ENCODE peak calls at places on chromosome 10, in seven cellular contexts. One of them, this sample, is unnamed.
A peak's percentile ranks its signal among the peaks of the same experiment; 100 is the strongest.

GRCh38 chr10:110501142-110501937 is 3.6 kb downstream of the DUSP5 start:
- DNase-seq in GM06990: peak; percentile 74
- DNase-seq in epithelial cell of esophagus: peak; percentile 93
- DNase-seq in heart right ventricle: peak; percentile 85
- DNase-seq in endothelial cell of umbilical vein: peak; percentile 92
- DNase-seq in AG04450: peak; percentile 78
- DNase-seq in fibroblast of the aortic adventitia: peak; percentile 93
- DNase-seq in this sample: peak; percentile 68

GRCh38 chr10:87590705-87591588 is 68.7 kb upstream of the PAPSS2 start:
- DNase-seq in heart right ventricle: no peak
- DNase-seq in AG04450: peak; percentile 52
- DNase-seq in fibroblast of the aortic adventitia: no peak
- DNase-seq in endothelial cell of umbilical vein: no peak
- DNase-seq in epithelial cell of esophagus: no peak
- DNase-seq in GM06990: no peak
- DNase-seq in this sample: no peak

GRCh38 chr10:87817291-87817872 is 644 bp downstream of the ATAD1 start:
- DNase-seq in fibroblast of the aortic adventitia: peak; percentile 6
- DNase-seq in endothelial cell of umbilical vein: no peak
- DNase-seq in AG04450: no peak
- DNase-seq in heart right ventricle: no peak
- DNase-seq in GM06990: peak; percentile 32
- DNase-seq in epithelial cell of esophagus: peak; percentile 6
- DNase-seq in this sample: no peak

GRCh38 chr10:88157981-88158465 is 294.6 kb downstream of the PTEN start:
- DNase-seq in GM06990: no peak
- DNase-seq in heart right ventricle: no peak
- DNase-seq in epithelial cell of esophagus: peak; percentile 76
- DNase-seq in AG04450: peak; percentile 78
- DNase-seq in fibroblast of the aortic adventitia: peak; percentile 93
- DNase-seq in endothelial cell of umbilical vein: peak; percentile 76
- DNase-seq in this sample: peak; percentile 71

GRCh38 chr10:97810476-97810875 is 38.7 kb upstream of the SFRP5 start:
- DNase-seq in heart right ventricle: no peak
- DNase-seq in endothelial cell of umbilical vein: no peak
- DNase-seq in epithelial cell of esophagus: peak; percentile 79
- DNase-seq in fibroblast of the aortic adventitia: no peak
- DNase-seq in AG04450: no peak
- DNase-seq in GM06990: no peak
- DNase-seq in this sample: no peak

GRCh38 chr10:126598009-126598408 is 72.5 kb downstream of the C10orf90 start:
- DNase-seq in endothelial cell of umbilical vein: peak; percentile 10
- DNase-seq in epithelial cell of esophagus: peak; percentile 56
- DNase-seq in heart right ventricle: no peak
- DNase-seq in fibroblast of the aortic adventitia: peak; percentile 47
- DNase-seq in AG04450: no peak
- DNase-seq in GM06990: no peak
- DNase-seq in this sample: no peak

GRCh38 chr10:64091889-64092288 is 570.7 kb downstream of the REEP3 start:
- DNase-seq in epithelial cell of esophagus: peak; percentile 6
- DNase-seq in heart right ventricle: no peak
- DNase-seq in endothelial cell of umbilical vein: no peak
- DNase-seq in fibroblast of the aortic adventitia: no peak
- DNase-seq in GM06990: no peak
- DNase-seq in AG04450: no peak
- DNase-seq in this sample: no peak

GRCh38 chr10:72409167-72409566 is 54.4 kb upstream of the DNAJB12 start:
- DNase-seq in fibroblast of the aortic adventitia: no peak
- DNase-seq in AG04450: no peak
- DNase-seq in epithelial cell of esophagus: no peak
- DNase-seq in endothelial cell of umbilical vein: no peak
- DNase-seq in heart right ventricle: no peak
- DNase-seq in GM06990: no peak
- DNase-seq in this sample: no peak

GRCh38 chr10:72248477-72249151 is 25.1 kb upstream of the DDIT4 start:
- DNase-seq in endothelial cell of umbilical vein: peak; percentile 91
- DNase-seq in epithelial cell of esophagus: peak; percentile 62
- DNase-seq in heart right ventricle: peak; percentile 81
- DNase-seq in AG04450: no peak
- DNase-seq in fibroblast of the aortic adventitia: peak; percentile 49
- DNase-seq in GM06990: peak; percentile 91
- DNase-seq in this sample: no peak

GRCh38 chr10:64036996-64037666 is 515.9 kb downstream of the REEP3 start:
- DNase-seq in fibroblast of the aortic adventitia: no peak
- DNase-seq in AG04450: no peak
- DNase-seq in endothelial cell of umbilical vein: no peak
- DNase-seq in epithelial cell of esophagus: no peak
- DNase-seq in GM06990: no peak
- DNase-seq in heart right ventricle: no peak
- DNase-seq in this sample: no peak

GRCh38 chr10:52440612-52441285 is 126.7 kb downstream of the DKK1 start:
- DNase-seq in AG04450: no peak
- DNase-seq in epithelial cell of esophagus: no peak
- DNase-seq in heart right ventricle: no peak
- DNase-seq in endothelial cell of umbilical vein: peak; percentile 3
- DNase-seq in fibroblast of the aortic adventitia: no peak
- DNase-seq in GM06990: no peak
- DNase-seq in this sample: no peak

GRCh38 chr10:87683356-87683755 is 23.7 kb downstream of the PAPSS2 start:
- DNase-seq in GM06990: no peak
- DNase-seq in heart right ventricle: no peak
- DNase-seq in AG04450: no peak
- DNase-seq in endothelial cell of umbilical vein: no peak
- DNase-seq in fibroblast of the aortic adventitia: no peak
- DNase-seq in epithelial cell of esophagus: no peak
- DNase-seq in this sample: no peak

GRCh38 chr10:74936577-74937445 is 110.4 kb downstream of the KAT6B start:
- DNase-seq in fibroblast of the aortic adventitia: peak; percentile 92
- DNase-seq in AG04450: no peak
- DNase-seq in heart right ventricle: no peak
- DNase-seq in GM06990: no peak
- DNase-seq in endothelial cell of umbilical vein: peak; percentile 77
- DNase-seq in epithelial cell of esophagus: no peak
- DNase-seq in this sample: no peak

GRCh38 chr10:72107325-72108003 is 19.1 kb upstream of the SPOCK2 start:
- DNase-seq in epithelial cell of esophagus: peak; percentile 81
- DNase-seq in endothelial cell of umbilical vein: no peak
- DNase-seq in heart right ventricle: no peak
- DNase-seq in fibroblast of the aortic adventitia: no peak
- DNase-seq in GM06990: no peak
- DNase-seq in AG04450: no peak
- DNase-seq in this sample: peak; percentile 67

GRCh38 chr10:28761084-28761875 is 84.0 kb downstream of the BAMBI start:
- DNase-seq in heart right ventricle: no peak
- DNase-seq in GM06990: no peak
- DNase-seq in epithelial cell of esophagus: no peak
- DNase-seq in endothelial cell of umbilical vein: no peak
- DNase-seq in fibroblast of the aortic adventitia: peak; percentile 2
- DNase-seq in AG04450: no peak
- DNase-seq in this sample: no peak

GRCh38 chr10:82813856-82814255 is 938.9 kb downstream of the NRG3 start:
- DNase-seq in fibroblast of the aortic adventitia: peak; percentile 0
- DNase-seq in epithelial cell of esophagus: peak; percentile 7
- DNase-seq in endothelial cell of umbilical vein: peak; percentile 37
- DNase-seq in AG04450: no peak
- DNase-seq in heart right ventricle: no peak
- DNase-seq in GM06990: no peak
- DNase-seq in this sample: peak; percentile 4

GRCh38 chr10:47378606-47379444 is 5.3 kb downstream of the ZNF488 start:
- DNase-seq in AG04450: no peak
- DNase-seq in heart right ventricle: no peak
- DNase-seq in endothelial cell of umbilical vein: no peak
- DNase-seq in GM06990: no peak
- DNase-seq in fibroblast of the aortic adventitia: no peak
- DNase-seq in epithelial cell of esophagus: peak; percentile 15
- DNase-seq in this sample: no peak

GRCh38 chr10:116668446-116668845 is 47.7 kb downstream of the PNLIPRP2 start:
- DNase-seq in epithelial cell of esophagus: no peak
- DNase-seq in GM06990: no peak
- DNase-seq in endothelial cell of umbilical vein: no peak
- DNase-seq in heart right ventricle: no peak
- DNase-seq in AG04450: no peak
- DNase-seq in fibroblast of the aortic adventitia: no peak
- DNase-seq in this sample: no peak

GRCh38 chr10:116671274-116671926 is 50.6 kb downstream of the PNLIPRP2 start:
- DNase-seq in AG04450: peak; percentile 30
- DNase-seq in endothelial cell of umbilical vein: no peak
- DNase-seq in GM06990: no peak
- DNase-seq in heart right ventricle: no peak
- DNase-seq in fibroblast of the aortic adventitia: peak; percentile 12
- DNase-seq in epithelial cell of esophagus: peak; percentile 51
- DNase-seq in this sample: no peak

GRCh38 chr10:116670706-116671105 is 50.0 kb downstream of the PNLIPRP2 start:
- DNase-seq in epithelial cell of esophagus: no peak
- DNase-seq in AG04450: no peak
- DNase-seq in endothelial cell of umbilical vein: no peak
- DNase-seq in heart right ventricle: no peak
- DNase-seq in fibroblast of the aortic adventitia: no peak
- DNase-seq in GM06990: no peak
- DNase-seq in this sample: no peak

GRCh38 chr10:116669080-116669479 is 48.3 kb downstream of the PNLIPRP2 start:
- DNase-seq in heart right ventricle: no peak
- DNase-seq in AG04450: no peak
- DNase-seq in epithelial cell of esophagus: peak; percentile 29
- DNase-seq in fibroblast of the aortic adventitia: no peak
- DNase-seq in GM06990: no peak
- DNase-seq in endothelial cell of umbilical vein: no peak
- DNase-seq in this sample: no peak

GRCh38 chr10:116669832-116670644 is 49.3 kb downstream of the PNLIPRP2 start:
- DNase-seq in heart right ventricle: no peak
- DNase-seq in AG04450: no peak
- DNase-seq in fibroblast of the aortic adventitia: no peak
- DNase-seq in endothelial cell of umbilical vein: no peak
- DNase-seq in epithelial cell of esophagus: peak; percentile 44
- DNase-seq in GM06990: no peak
- DNase-seq in this sample: no peak
- H3K4me3 ChIP-seq in heart right ventricle: no peak overlapping the region
- H3K4me3 ChIP-seq in AG04450: no peak overlapping the region
- H3K4me3 ChIP-seq in fibroblast of the aortic adventitia: no peak overlapping the region
- H3K4me3 ChIP-seq in endothelial cell of umbilical vein: no peak overlapping the region
- H3K4me3 ChIP-seq in epithelial cell of esophagus: peak overlapping the region; percentile 20
- H3K4me3 ChIP-seq in GM06990: no peak overlapping the region
- H3K4me3 ChIP-seq in this sample: no peak overlapping the region

DNA sequence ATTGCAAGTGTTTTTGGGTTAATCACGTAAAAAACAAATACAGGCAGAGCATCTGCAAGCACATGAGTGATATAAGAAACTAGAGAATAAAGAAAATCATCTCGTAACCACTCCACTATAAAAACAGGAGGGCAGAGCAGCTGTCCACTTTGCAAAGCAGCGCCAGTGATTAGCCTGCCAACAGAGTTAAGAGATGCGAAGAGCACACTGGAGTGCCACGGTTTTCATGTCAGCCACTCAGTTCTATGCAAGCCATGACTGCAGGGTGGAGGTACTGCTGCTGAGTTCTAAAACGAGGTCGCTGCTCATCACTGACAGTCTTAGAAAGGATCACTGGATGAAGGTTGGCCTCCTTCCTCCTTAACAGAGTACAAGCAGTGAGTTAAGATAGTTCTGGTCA is 58.5 kb downstream of the FGFR2 start:
- DNase-seq in GM06990: no peak
- DNase-seq in endothelial cell of umbilical vein: no peak
- DNase-seq in epithelial cell of esophagus: no peak
- DNase-seq in AG04450: no peak
- DNase-seq in heart right ventricle: no peak
- DNase-seq in fibroblast of the aortic adventitia: no peak
- DNase-seq in this sample: no peak
- TF ChIP-seq CTCF in GM06990: no peak
- TF ChIP-seq CTCF in endothelial cell of umbilical vein: no peak
- TF ChIP-seq CTCF in epithelial cell of esophagus: no peak
- TF ChIP-seq CTCF in AG04450: no peak
- TF ChIP-seq CTCF in heart right ventricle: no peak
- TF ChIP-seq CTCF in fibroblast of the aortic adventitia: no peak
- TF ChIP-seq CTCF in this sample: no peak

GRCh38 chr10:51224610-51225230 is 150.4 kb downstream of the PRKG1 start:
- DNase-seq in endothelial cell of umbilical vein: no peak
- DNase-seq in heart right ventricle: no peak
- DNase-seq in GM06990: no peak
- DNase-seq in AG04450: peak; percentile 60
- DNase-seq in epithelial cell of esophagus: no peak
- DNase-seq in fibroblast of the aortic adventitia: peak; percentile 89
- DNase-seq in this sample: no peak
- H3K4me3 ChIP-seq in endothelial cell of umbilical vein: no peak overlapping the region
- H3K4me3 ChIP-seq in heart right ventricle: no peak overlapping the region
- H3K4me3 ChIP-seq in GM06990: no peak overlapping the region
- H3K4me3 ChIP-seq in AG04450: no peak overlapping the region
- H3K4me3 ChIP-seq in epithelial cell of esophagus: no peak overlapping the region
- H3K4me3 ChIP-seq in fibroblast of the aortic adventitia: no peak overlapping the region
- H3K4me3 ChIP-seq in this sample: no peak overlapping the region

DNA sequence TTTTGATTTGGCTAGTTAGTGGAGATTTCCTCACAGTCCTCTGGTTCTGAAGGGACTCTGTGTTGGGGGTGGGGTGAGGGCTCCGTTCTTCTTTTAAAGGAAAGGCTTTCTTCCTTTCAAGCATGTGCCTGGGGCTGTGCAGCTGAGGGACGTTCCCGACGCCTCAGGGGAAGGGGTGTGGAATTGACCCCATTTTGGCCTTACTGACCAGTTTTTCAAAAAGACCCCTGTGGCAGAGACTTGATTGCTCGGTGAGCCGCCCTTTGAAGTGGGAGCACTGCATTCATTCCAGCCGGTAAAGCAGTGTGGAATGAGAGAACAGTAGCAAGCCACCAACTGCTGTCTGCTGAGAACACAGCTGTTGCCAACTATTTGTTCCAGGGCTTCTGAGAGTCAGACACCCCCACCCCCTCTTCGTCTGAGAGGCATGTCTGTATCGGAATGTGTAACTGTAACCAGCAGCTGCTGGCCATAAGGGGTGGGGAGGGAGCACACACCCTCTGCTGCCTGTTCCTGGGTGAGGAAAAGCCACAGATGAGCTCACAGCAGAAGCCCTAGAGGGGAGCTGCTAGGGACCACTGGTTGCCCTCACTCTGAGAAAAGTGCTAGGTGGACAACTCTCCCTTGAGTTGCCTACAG is 33.1 kb downstream of the WBP1L start:
- DNase-seq in fibroblast of the aortic adventitia: peak; percentile 96
- DNase-seq in epithelial cell of esophagus: peak; percentile 94
- DNase-seq in AG04450: peak; percentile 91
- DNase-seq in GM06990: no peak
- DNase-seq in endothelial cell of umbilical vein: peak; percentile 92
- DNase-seq in heart right ventricle: peak; percentile 64
- DNase-seq in this sample: peak; percentile 75
- TF ChIP-seq CTCF in fibroblast of the aortic adventitia: peak; percentile 23
- TF ChIP-seq CTCF in epithelial cell of esophagus: no peak
- TF ChIP-seq CTCF in AG04450: no peak
- TF ChIP-seq CTCF in GM06990: no peak
- TF ChIP-seq CTCF in endothelial cell of umbilical vein: no peak
- TF ChIP-seq CTCF in heart right ventricle: no peak
- TF ChIP-seq CTCF in this sample: peak; percentile 9

GRCh38 chr10:78215645-78216044 is 182.0 kb downstream of the RPS24 start:
- DNase-seq in endothelial cell of umbilical vein: peak; percentile 5
- DNase-seq in GM06990: no peak
- DNase-seq in AG04450: peak; percentile 32
- DNase-seq in heart right ventricle: peak; percentile 64
- DNase-seq in fibroblast of the aortic adventitia: peak; percentile 72
- DNase-seq in epithelial cell of esophagus: no peak
- DNase-seq in this sample: no peak
- H3K4me3 ChIP-seq in endothelial cell of umbilical vein: no peak overlapping the region
- H3K4me3 ChIP-seq in GM06990: no peak overlapping the region
- H3K4me3 ChIP-seq in AG04450: no peak overlapping the region
- H3K4me3 ChIP-seq in heart right ventricle: no peak overlapping the region
- H3K4me3 ChIP-seq in fibroblast of the aortic adventitia: no peak overlapping the region
- H3K4me3 ChIP-seq in epithelial cell of esophagus: no peak overlapping the region
- H3K4me3 ChIP-seq in this sample: no peak overlapping the region

This sample was measured in epithelial cell of proximal tubule.